ENCODE peak calls at places on chromosomes 12 and 14, in nine cellular contexts. Z is IMR-90, R is activated gamma-delta T cell, J is GM12865, K is SK-MEL-5, I is NCI-H510A, B is fibroblast of lung, A is T follicular helper cell, D is NCI-H1092. V is an unnamed sample.

GRCh38 chr12:10718279-10718821 is 4.8 kb downstream of the YBX3 start:
- DNase-seq in Z (peak), R (no peak), J (no peak), K (peak), I (no peak), B (peak), A (no peak), D (no peak), V (peak)

GRCh38 chr12:110007874-110008273 is 8.6 kb downstream of the ANKRD13A start:
- DNase-seq in Z (no peak), R (no peak), J (no peak), K (no peak), I (no peak), B (no peak), A (no peak), D (no peak), V (no peak)

GRCh38 chr12:121767525-121768016 is 25.9 kb downstream of the RHOF start:
- DNase-seq in Z (peak), R (no peak), J (no peak), K (no peak), I (no peak), B (peak), A (no peak), D (peak), V (peak)

GRCh38 chr14:73757381-73757780 is 43.2 kb upstream of the PNMA1 start:
- DNase-seq in Z (no peak), R (no peak), J (peak), K (no peak), I (no peak), B (no peak), A (no peak), D (no peak), V (no peak)

GRCh38 chr12:80627773-80628172 is 79.7 kb upstream of the MYF6 start:
- DNase-seq in Z (peak), R (no peak), J (no peak), K (no peak), I (no peak), B (peak), A (no peak), D (no peak), V (no peak)

GRCh38 chr12:43578782-43579181 is 26.8 kb upstream of the ADAMTS20 start:
- DNase-seq in Z (peak), R (no peak), J (no peak), K (no peak), I (no peak), B (peak), A (no peak), D (no peak), V (no peak)

GRCh38 chr12:11727133-11727664 is 77.7 kb downstream of the ETV6 start:
- DNase-seq in Z (no peak), R (no peak), J (peak), K (peak), I (no peak), B (no peak), A (peak), D (no peak), V (no peak)

GRCh38 chr12:46209914-46210834 is 58.7 kb downstream of the SLC38A1 start:
- DNase-seq in Z (no peak), R (no peak), J (peak), K (no peak), I (peak), B (no peak), A (peak), D (peak), V (no peak)

GRCh38 chr12:3315201-3315661 is 175.8 kb upstream of the PRMT8 start:
- DNase-seq in Z (peak), R (no peak), J (no peak), K (no peak), I (peak), B (peak), A (no peak), D (peak), V (peak)

GRCh38 chr12:7935464-7935772 is 569 bp downstream of the SLC2A3 start:
- DNase-seq in Z (no peak), R (no peak), J (peak), K (peak), I (no peak), B (no peak), A (no peak), D (no peak), V (no peak)

GRCh38 chr12:112738531-112738930 is 53.0 kb upstream of the RPH3A start:
- DNase-seq in Z (no peak), R (no peak), J (no peak), K (no peak), I (no peak), B (no peak), A (no peak), D (no peak), V (no peak)

GRCh38 chr14:35808076-35808657 is 928 bp downstream of the RALGAPA1 start:
- DNase-seq in Z (no peak), R (no peak), J (peak), K (no peak), I (peak), B (no peak), A (no peak), D (no peak), V (peak)

GRCh38 chr14:38074754-38075153 is 132.9 kb upstream of the SSTR1 start:
- DNase-seq in Z (no peak), R (no peak), J (no peak), K (no peak), I (no peak), B (no peak), A (peak), D (no peak), V (no peak)

GRCh38 chr14:99649219-99649618 is 4.3 kb downstream of the HHIPL1 start:
- DNase-seq in Z (peak), R (no peak), J (no peak), K (no peak), I (no peak), B (peak), A (no peak), D (no peak), V (no peak)

GRCh38 chr14:102304611-102305506 is at the start of gene MOK:
- DNase-seq in Z (peak), R (peak), J (peak), K (peak), I (peak), B (peak), A (peak), D (peak), V (peak)

GRCh38 chr12:26971963-26972362 is 33.7 kb downstream of the FGFR1OP2 start:
- DNase-seq in Z (no peak), R (no peak), J (peak), K (no peak), I (no peak), B (no peak), A (peak), D (no peak), V (no peak)

GRCh38 chr12:95721320-95721719 is 69.2 kb downstream of the NTN4 start:
- DNase-seq in Z (peak), R (no peak), J (peak), K (peak), I (no peak), B (peak), A (no peak), D (no peak), V (no peak)

GRCh38 chr14:105537580-105538474 is 11.4 kb downstream of the TMEM121 start:
- DNase-seq in Z (no peak), R (peak), J (peak), K (peak), I (no peak), B (no peak), A (peak), D (peak), V (peak)

GRCh38 chr12:11863478-11863906 is 207.2 kb upstream of the BCL2L14 start:
- DNase-seq in Z (no peak), R (no peak), J (no peak), K (no peak), I (no peak), B (no peak), A (no peak), D (no peak), V (peak)

GRCh38 chr14:87013583-87013982 is 979.4 kb downstream of the GALC start:
- DNase-seq in Z (peak), R (no peak), J (no peak), K (no peak), I (no peak), B (peak), A (no peak), D (no peak), V (no peak)

GRCh38 chr14:50063876-50064420 is 52.4 kb downstream of the VCPKMT start:
- DNase-seq in Z (no peak), R (no peak), J (no peak), K (no peak), I (no peak), B (no peak), A (no peak), D (no peak), V (no peak)

GRCh38 chr12:53122961-53123468 is 19.7 kb downstream of the SOAT2 start:
- DNase-seq in Z (peak), R (no peak), J (no peak), K (no peak), I (no peak), B (no peak), A (no peak), D (no peak), V (no peak)

GRCh38 chr12:98344630-98345029 is 170.8 kb upstream of the TMPO start:
- DNase-seq in Z (no peak), R (no peak), J (no peak), K (no peak), I (no peak), B (no peak), A (no peak), D (no peak), V (no peak)

GRCh38 chr12:56186957-56187356 is 2.3 kb downstream of the SMARCC2 start:
- DNase-seq in Z (no peak), R (no peak), J (no peak), K (no peak), I (no peak), B (no peak), A (no peak), D (no peak), V (no peak)

GRCh38 chr12:105671720-105672119 is 341.2 kb downstream of the C12orf75 start:
- DNase-seq in Z (peak), R (no peak), J (no peak), K (no peak), I (no peak), B (no peak), A (no peak), D (no peak), V (no peak)

GRCh38 chr12:120247621-120248030 is 17.9 kb downstream of the PXN start:
- DNase-seq in Z (peak), R (no peak), J (no peak), K (no peak), I (no peak), B (peak), A (no peak), D (no peak), V (no peak)

GRCh38 chr12:97168804-97169203 is 261.7 kb downstream of the NEDD1 start:
- DNase-seq in Z (no peak), R (no peak), J (peak), K (no peak), I (no peak), B (no peak), A (no peak), D (no peak), V (no peak)

GRCh38 chr14:72000907-72001306 is 68.7 kb downstream of the RGS6 start:
- DNase-seq in Z (no peak), R (no peak), J (peak), K (no peak), I (no peak), B (no peak), A (no peak), D (no peak), V (peak)

GRCh38 chr14:21109377-21110260 is 8.8 kb downstream of the TMEM253 start:
- DNase-seq in Z (no peak), R (no peak), J (peak), K (no peak), I (no peak), B (no peak), A (no peak), D (no peak), V (no peak)

GRCh38 chr12:41293011-41293410 is 104.9 kb downstream of the PDZRN4 start:
- DNase-seq in Z (no peak), R (no peak), J (no peak), K (no peak), I (no peak), B (no peak), A (no peak), D (no peak), V (no peak)

GRCh38 chr12:87967871-87968270 is 61.3 kb downstream of the C12orf50 start:
- DNase-seq in Z (no peak), R (no peak), J (no peak), K (no peak), I (no peak), B (peak), A (no peak), D (no peak), V (no peak)